ENCODE peak calls at places on chromosomes 12 and 14, in nine cellular contexts. A, Z, X, U, C, F, R, V and P are unnamed samples.

GRCh38 chr12:116542345-116542950 is 16.7 kb upstream of the MAP1LC3B2 start:
- DNase-seq in X (no peak), C (no peak), V (no peak), Z (no peak), F (no peak), R (no peak), U (no peak), A (no peak), P (no peak)

GRCh38 chr14:79417961-79418360 is 793.3 kb downstream of the DIO2 start:
- DNase-seq in R (no peak), C (no peak), V (no peak), A (no peak), Z (no peak), F (no peak), X (no peak), U (peak), P (no peak)

GRCh38 chr12:5684989-5685388 is 253.1 kb downstream of the NTF3 start:
- DNase-seq in U (no peak), V (no peak), Z (no peak), F (no peak), A (no peak), R (no peak), C (no peak), X (no peak), P (no peak)

GRCh38 chr12:47397664-47398281 is 308.1 kb downstream of the RPAP3 start:
- DNase-seq in A (peak), U (peak), C (no peak), Z (no peak), R (no peak), V (no peak), F (no peak), X (no peak), P (peak)

GRCh38 chr12:124520258-124520657 is 47.2 kb downstream of the NCOR2 start:
- DNase-seq in V (no peak), A (no peak), F (no peak), Z (no peak), C (no peak), U (peak), R (no peak), X (no peak), P (no peak)

GRCh38 chr12:47881826-47882427 is 22.9 kb downstream of the VDR start:
- DNase-seq in A (peak), U (peak), C (no peak), X (no peak), F (no peak), V (no peak), R (no peak), Z (no peak), P (no peak)

GRCh38 chr12:49051777-49052438 is 8.7 kb downstream of the KMT2D start:
- DNase-seq in R (no peak), U (no peak), V (no peak), C (no peak), X (no peak), A (no peak), Z (no peak), F (no peak), P (no peak)

GRCh38 chr12:122909442-122910288 is 13.7 kb upstream of the VPS37B start:
- DNase-seq in A (no peak), Z (no peak), X (peak), F (no peak), U (no peak), R (no peak), V (no peak), C (no peak), P (no peak)

GRCh38 chr12:45446013-45446412 is 230.1 kb downstream of the ANO6 start:
- DNase-seq in U (no peak), V (no peak), R (no peak), C (no peak), X (no peak), F (no peak), A (no peak), Z (no peak), P (no peak)

GRCh38 chr12:29714966-29715365 is 68.8 kb downstream of the TMTC1 start:
- DNase-seq in R (no peak), A (no peak), U (no peak), F (no peak), V (no peak), Z (no peak), C (no peak), X (no peak), P (no peak)

GRCh38 chr14:22579218-22579617 is 9.8 kb downstream of the DAD1 start:
- DNase-seq in V (no peak), A (no peak), C (no peak), X (no peak), Z (no peak), F (no peak), R (no peak), U (no peak), P (no peak)

GRCh38 chr12:27899151-27899661 is 73.3 kb downstream of the PTHLH start:
- DNase-seq in V (no peak), F (no peak), R (no peak), C (no peak), U (peak), X (peak), Z (no peak), A (peak), P (no peak)

GRCh38 chr12:53190108-53190729 is 9.5 kb upstream of the CSAD start:
- DNase-seq in Z (peak), U (peak), A (peak), R (peak), F (no peak), C (no peak), V (peak), X (peak), P (peak)

GRCh38 chr12:78457951-78458350 is 406.6 kb upstream of the SYT1 start:
- DNase-seq in Z (no peak), U (peak), C (no peak), V (no peak), R (no peak), F (no peak), X (no peak), A (no peak), P (no peak)